ENCODE peak calls at places on chromosomes 12 and 14, in nine cellular contexts. One of them, this sample, is unnamed.

GRCh38 chr12:31749024-31749704 is 20.3 kb upstream of the AMN1 start:
- DNase-seq in lung: peak
- DNase-seq in cardiac muscle cell: peak
- DNase-seq in gastrocnemius medialis: peak
- DNase-seq in MM.1S: peak
- DNase-seq in HL-60: peak
- DNase-seq in psoas muscle: no peak
- DNase-seq in transverse colon: peak
- DNase-seq in WERI-Rb-1: no peak
- DNase-seq in this sample: peak

GRCh38 chr12:109937371-109937770 is 37.3 kb downstream of the TCHP start:
- DNase-seq in WERI-Rb-1: no peak
- DNase-seq in transverse colon: no peak
- DNase-seq in cardiac muscle cell: no peak
- DNase-seq in HL-60: no peak
- DNase-seq in psoas muscle: no peak
- DNase-seq in gastrocnemius medialis: no peak
- DNase-seq in MM.1S: no peak
- DNase-seq in lung: no peak
- DNase-seq in this sample: peak

GRCh38 chr12:5317556-5317955 is 114.4 kb upstream of the NTF3 start:
- DNase-seq in WERI-Rb-1: no peak
- DNase-seq in gastrocnemius medialis: no peak
- DNase-seq in HL-60: no peak
- DNase-seq in cardiac muscle cell: no peak
- DNase-seq in psoas muscle: no peak
- DNase-seq in MM.1S: no peak
- DNase-seq in lung: no peak
- DNase-seq in transverse colon: no peak
- DNase-seq in this sample: no peak

GRCh38 chr14:54650331-54651017 is 83.5 kb downstream of the SAMD4A start:
- DNase-seq in psoas muscle: peak
- DNase-seq in cardiac muscle cell: peak
- DNase-seq in lung: peak
- DNase-seq in gastrocnemius medialis: peak
- DNase-seq in WERI-Rb-1: no peak
- DNase-seq in HL-60: no peak
- DNase-seq in transverse colon: peak
- DNase-seq in MM.1S: no peak
- DNase-seq in this sample: peak

GRCh38 chr14:73472182-73473114 is 14.1 kb upstream of the NUMB start:
- DNase-seq in HL-60: no peak
- DNase-seq in gastrocnemius medialis: no peak
- DNase-seq in WERI-Rb-1: no peak
- DNase-seq in psoas muscle: no peak
- DNase-seq in lung: no peak
- DNase-seq in transverse colon: no peak
- DNase-seq in MM.1S: peak
- DNase-seq in cardiac muscle cell: peak
- DNase-seq in this sample: no peak

GRCh38 chr12:52645120-52645761 is 6.8 kb downstream of the KRT2 start:
- DNase-seq in psoas muscle: no peak
- DNase-seq in WERI-Rb-1: no peak
- DNase-seq in cardiac muscle cell: no peak
- DNase-seq in gastrocnemius medialis: no peak
- DNase-seq in MM.1S: no peak
- DNase-seq in transverse colon: no peak
- DNase-seq in lung: peak
- DNase-seq in HL-60: no peak
- DNase-seq in this sample: no peak

GRCh38 chr14:85175556-85175955 is 354.4 kb upstream of the FLRT2 start:
- DNase-seq in transverse colon: no peak
- DNase-seq in MM.1S: no peak
- DNase-seq in HL-60: no peak
- DNase-seq in WERI-Rb-1: no peak
- DNase-seq in gastrocnemius medialis: no peak
- DNase-seq in psoas muscle: no peak
- DNase-seq in lung: no peak
- DNase-seq in cardiac muscle cell: peak
- DNase-seq in this sample: no peak

GRCh38 chr12:54215990-54216579 is 27.3 kb upstream of the SMUG1 start:
- DNase-seq in HL-60: no peak
- DNase-seq in psoas muscle: no peak
- DNase-seq in MM.1S: no peak
- DNase-seq in cardiac muscle cell: no peak
- DNase-seq in transverse colon: peak
- DNase-seq in gastrocnemius medialis: no peak
- DNase-seq in lung: no peak
- DNase-seq in WERI-Rb-1: no peak
- DNase-seq in this sample: no peak

GRCh38 chr12:104190151-104190550 is 25.4 kb upstream of the TXNRD1 start:
- DNase-seq in MM.1S: no peak
- DNase-seq in gastrocnemius medialis: no peak
- DNase-seq in psoas muscle: no peak
- DNase-seq in HL-60: no peak
- DNase-seq in transverse colon: no peak
- DNase-seq in lung: no peak
- DNase-seq in WERI-Rb-1: no peak
- DNase-seq in cardiac muscle cell: no peak
- DNase-seq in this sample: no peak

GRCh38 chr14:50772361-50772760 is 58.6 kb downstream of the NIN start:
- DNase-seq in WERI-Rb-1: no peak
- DNase-seq in HL-60: no peak
- DNase-seq in MM.1S: no peak
- DNase-seq in lung: no peak
- DNase-seq in psoas muscle: no peak
- DNase-seq in cardiac muscle cell: peak
- DNase-seq in gastrocnemius medialis: no peak
- DNase-seq in transverse colon: no peak
- DNase-seq in this sample: no peak

GRCh38 chr14:68268197-68268596 is 448.6 kb downstream of the RAD51B start:
- DNase-seq in transverse colon: no peak
- DNase-seq in lung: no peak
- DNase-seq in psoas muscle: no peak
- DNase-seq in cardiac muscle cell: no peak
- DNase-seq in gastrocnemius medialis: no peak
- DNase-seq in MM.1S: peak
- DNase-seq in WERI-Rb-1: no peak
- DNase-seq in HL-60: peak
- DNase-seq in this sample: no peak

GRCh38 chr12:118981285-118982201 is at the start of gene SRRM4:
- DNase-seq in gastrocnemius medialis: no peak
- DNase-seq in psoas muscle: no peak
- DNase-seq in HL-60: no peak
- DNase-seq in cardiac muscle cell: no peak
- DNase-seq in MM.1S: no peak
- DNase-seq in transverse colon: no peak
- DNase-seq in lung: no peak
- DNase-seq in WERI-Rb-1: peak
- DNase-seq in this sample: no peak

GRCh38 chr12:113555226-113555625 is 83.6 kb upstream of the LHX5 start:
- DNase-seq in WERI-Rb-1: no peak
- DNase-seq in transverse colon: no peak
- DNase-seq in MM.1S: no peak
- DNase-seq in gastrocnemius medialis: no peak
- DNase-seq in cardiac muscle cell: no peak
- DNase-seq in lung: no peak
- DNase-seq in HL-60: no peak
- DNase-seq in psoas muscle: no peak
- DNase-seq in this sample: no peak

DNA sequence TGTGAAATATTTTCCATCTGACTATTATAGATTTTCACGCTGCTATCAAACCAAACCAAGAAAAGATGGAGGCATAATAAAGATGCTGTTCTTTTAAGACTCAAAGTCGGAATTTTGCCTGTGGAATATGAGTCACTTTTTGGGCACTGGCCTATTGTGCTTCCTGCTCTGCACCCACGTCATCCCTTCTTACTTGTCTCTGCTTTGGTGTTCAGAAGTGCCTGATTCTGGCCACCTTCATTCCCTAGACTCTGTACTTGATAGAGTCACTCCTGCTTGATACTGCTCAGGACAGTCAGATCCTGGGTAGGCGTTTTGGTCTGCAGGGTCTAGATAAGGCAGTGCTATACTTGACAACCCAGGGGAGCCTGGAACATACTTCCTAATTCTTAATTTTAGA is 1.9 kb downstream of the LRRK2 start:
- DNase-seq in WERI-Rb-1: no peak
- DNase-seq in cardiac muscle cell: peak
- DNase-seq in psoas muscle: peak
- DNase-seq in HL-60: no peak
- DNase-seq in gastrocnemius medialis: peak
- DNase-seq in transverse colon: peak
- DNase-seq in lung: peak
- DNase-seq in MM.1S: no peak
- DNase-seq in this sample: no peak
- H3K4me3 ChIP-seq in WERI-Rb-1: no peak
- H3K4me3 ChIP-seq in cardiac muscle cell: no peak
- H3K4me3 ChIP-seq in psoas muscle: peak
- H3K4me3 ChIP-seq in HL-60: peak
- H3K4me3 ChIP-seq in gastrocnemius medialis: peak
- H3K4me3 ChIP-seq in transverse colon: no peak
- H3K4me3 ChIP-seq in lung: peak
- H3K4me3 ChIP-seq in MM.1S: no peak
- H3K4me3 ChIP-seq in this sample: peak

DNA sequence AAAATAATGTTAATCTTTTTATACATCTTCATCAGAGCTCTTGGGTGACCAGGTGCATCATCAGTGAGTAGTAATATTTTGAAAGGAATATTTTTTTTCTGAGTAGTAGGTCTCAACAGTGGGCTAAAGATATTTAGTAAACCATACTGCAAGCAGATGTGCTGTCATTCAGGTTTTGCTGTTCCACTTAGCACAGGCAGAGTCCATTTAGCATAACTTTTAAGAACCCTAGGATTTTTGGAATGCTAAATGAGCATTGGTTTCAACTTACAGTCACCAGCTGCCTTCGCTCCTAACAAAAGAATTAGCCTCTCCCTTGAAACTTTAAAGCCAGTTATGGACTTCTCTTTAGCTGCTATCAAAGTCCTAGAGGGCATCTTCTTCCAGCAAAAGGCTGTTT is 24.5 kb downstream of the RIMKLB start:
- DNase-seq in lung: no peak
- DNase-seq in gastrocnemius medialis: no peak
- DNase-seq in WERI-Rb-1: no peak
- DNase-seq in HL-60: no peak
- DNase-seq in MM.1S: no peak
- DNase-seq in psoas muscle: no peak
- DNase-seq in transverse colon: no peak
- DNase-seq in cardiac muscle cell: no peak
- DNase-seq in this sample: no peak
- TF ChIP-seq CTCF in lung: no peak
- TF ChIP-seq CTCF in gastrocnemius medialis: no peak
- TF ChIP-seq CTCF in WERI-Rb-1: no peak
- TF ChIP-seq CTCF in HL-60: no peak
- TF ChIP-seq CTCF in MM.1S: no peak
- TF ChIP-seq CTCF in psoas muscle: no peak
- TF ChIP-seq CTCF in transverse colon: no peak
- TF ChIP-seq CTCF in cardiac muscle cell: no peak
- TF ChIP-seq CTCF in this sample: no peak

GRCh38 chr12:116532986-116533342 is 26.2 kb upstream of the MAP1LC3B2 start:
- DNase-seq in transverse colon: no peak
- DNase-seq in WERI-Rb-1: no peak
- DNase-seq in cardiac muscle cell: no peak
- DNase-seq in psoas muscle: no peak
- DNase-seq in MM.1S: no peak
- DNase-seq in lung: no peak
- DNase-seq in gastrocnemius medialis: no peak
- DNase-seq in HL-60: no peak
- DNase-seq in this sample: no peak
- H3K4me3 ChIP-seq in transverse colon: peak
- H3K4me3 ChIP-seq in WERI-Rb-1: peak
- H3K4me3 ChIP-seq in cardiac muscle cell: peak
- H3K4me3 ChIP-seq in psoas muscle: peak
- H3K4me3 ChIP-seq in MM.1S: peak
- H3K4me3 ChIP-seq in lung: no peak
- H3K4me3 ChIP-seq in gastrocnemius medialis: peak
- H3K4me3 ChIP-seq in HL-60: peak
- H3K4me3 ChIP-seq in this sample: peak

GRCh38 chr12:57763881-57764661 is 2.8 kb downstream of the CYP27B1 start:
- DNase-seq in WERI-Rb-1: no peak
- DNase-seq in HL-60: no peak
- DNase-seq in lung: no peak
- DNase-seq in transverse colon: no peak
- DNase-seq in gastrocnemius medialis: no peak
- DNase-seq in psoas muscle: no peak
- DNase-seq in cardiac muscle cell: no peak
- DNase-seq in MM.1S: no peak
- DNase-seq in this sample: no peak

GRCh38 chr12:57766464-57767311 is at the start of gene CYP27B1:
- DNase-seq in lung: no peak
- DNase-seq in psoas muscle: no peak
- DNase-seq in transverse colon: no peak
- DNase-seq in cardiac muscle cell: peak
- DNase-seq in WERI-Rb-1: peak
- DNase-seq in HL-60: no peak
- DNase-seq in MM.1S: no peak
- DNase-seq in gastrocnemius medialis: no peak
- DNase-seq in this sample: no peak

GRCh38 chr12:57765698-57766463 is 997 bp downstream of the CYP27B1 start:
- DNase-seq in WERI-Rb-1: no peak
- DNase-seq in gastrocnemius medialis: no peak
- DNase-seq in transverse colon: no peak
- DNase-seq in cardiac muscle cell: no peak
- DNase-seq in HL-60: no peak
- DNase-seq in MM.1S: no peak
- DNase-seq in lung: no peak
- DNase-seq in psoas muscle: no peak
- DNase-seq in this sample: no peak

GRCh38 chr12:57764662-57765002 is 2.2 kb downstream of the CYP27B1 start:
- DNase-seq in MM.1S: no peak
- DNase-seq in transverse colon: no peak
- DNase-seq in lung: no peak
- DNase-seq in gastrocnemius medialis: no peak
- DNase-seq in WERI-Rb-1: no peak
- DNase-seq in HL-60: no peak
- DNase-seq in psoas muscle: no peak
- DNase-seq in cardiac muscle cell: no peak
- DNase-seq in this sample: no peak

DNA sequence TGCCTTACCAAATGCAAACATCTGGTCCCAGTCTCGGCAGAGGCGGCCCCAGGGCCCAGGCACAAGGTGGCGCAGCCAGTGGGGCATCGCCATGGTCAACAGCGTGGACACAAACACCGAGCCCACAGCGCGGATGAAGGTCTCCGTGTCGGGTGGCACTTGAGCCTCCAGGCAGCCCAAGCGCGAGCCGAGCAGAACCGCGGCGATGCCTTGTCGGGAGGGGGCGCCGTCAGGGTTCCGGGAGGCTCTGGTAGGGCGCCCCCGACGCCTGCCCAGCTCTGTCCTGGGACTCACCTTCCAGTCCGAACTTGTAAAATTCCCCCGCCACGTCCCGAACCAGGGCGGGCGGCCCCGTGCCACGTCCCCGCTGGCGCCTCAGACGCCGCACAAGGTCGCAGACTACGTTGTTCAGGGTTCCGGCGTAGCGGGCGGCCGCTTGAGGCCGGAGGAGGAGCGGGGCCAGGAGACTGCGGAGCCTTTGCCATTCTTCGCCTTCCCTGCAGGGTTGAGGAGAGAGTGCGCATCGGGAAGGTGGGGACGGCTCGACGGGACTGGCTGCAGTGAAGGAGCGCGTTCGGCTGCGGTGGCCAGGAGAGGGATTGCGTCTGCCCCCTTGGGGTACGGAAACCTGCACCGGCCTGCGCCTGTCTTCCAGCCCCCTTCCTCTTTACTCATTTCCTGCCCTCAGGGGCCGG is 1.7 kb downstream of the CYP27B1 start:
- DNase-seq in gastrocnemius medialis: no peak
- DNase-seq in psoas muscle: peak
- DNase-seq in HL-60: no peak
- DNase-seq in MM.1S: peak
- DNase-seq in cardiac muscle cell: peak
- DNase-seq in lung: no peak
- DNase-seq in transverse colon: peak
- DNase-seq in WERI-Rb-1: no peak
- DNase-seq in this sample: no peak
- TF ChIP-seq CTCF in gastrocnemius medialis: peak
- TF ChIP-seq CTCF in psoas muscle: no peak
- TF ChIP-seq CTCF in HL-60: no peak
- TF ChIP-seq CTCF in MM.1S: peak
- TF ChIP-seq CTCF in cardiac muscle cell: peak
- TF ChIP-seq CTCF in lung: no peak
- TF ChIP-seq CTCF in transverse colon: peak
- TF ChIP-seq CTCF in WERI-Rb-1: no peak
- TF ChIP-seq CTCF in this sample: peak

This sample was measured in epithelial cell of proximal tubule.